ENCODE peak calls at places on chromosomes 7 and 10, in six cellular contexts. I is trophoblast cell, A is H9, S is IMR-90, Z is H1, V is mesenchymal stem cell. E is an unnamed sample.

GRCh38 chr10:58291538-58292174 is 22.7 kb downstream of the CISD1 start:
- DNase-seq in I (peak; percentile 17), A (no peak), S (peak; percentile 71), Z (no peak), V (peak; percentile 59), E (no peak)

GRCh38 chr10:68594405-68594804 is 34.3 kb downstream of the TET1 start:
- DNase-seq in I (peak; percentile 21), A (peak; percentile 16), S (peak; percentile 67), Z (no peak), V (peak; percentile 84), E (no peak)

GRCh38 chr10:10131984-10132383 is 885.7 kb upstream of the CELF2 start:
- DNase-seq in I (no peak), A (no peak), S (no peak), Z (no peak), V (peak; percentile 76), E (no peak)

GRCh38 chr10:48589266-48589665 is 15.6 kb downstream of the ARHGAP22 start:
- DNase-seq in I (no peak), A (no peak), S (peak; percentile 97), Z (no peak), V (peak; percentile 16), E (no peak)

GRCh38 chr10:78028438-78029293 is 649 bp downstream of the POLR3A start:
- DNase-seq in I (no peak), A (no peak), S (peak; percentile 57), Z (no peak), V (peak; percentile 75), E (peak; percentile 20)

GRCh38 chr10:132296671-132297443 is 10.9 kb downstream of the STK32C start:
- DNase-seq in I (no peak), A (peak; percentile 22), S (no peak), Z (no peak), V (no peak), E (no peak)

GRCh38 chr7:134667899-134668298 is 21.2 kb downstream of the BPGM start:
- DNase-seq in I (no peak), A (no peak), S (no peak), Z (no peak), V (no peak), E (no peak)

GRCh38 chr7:3068568-3068967 is 24.9 kb upstream of the CARD11 start:
- DNase-seq in I (no peak), A (no peak), S (no peak), Z (no peak), V (no peak), E (no peak)

GRCh38 chr7:30502470-30503251 is 2.0 kb downstream of the GGCT start:
- DNase-seq in I (no peak), A (no peak), S (no peak), Z (no peak), V (no peak), E (no peak)

GRCh38 chr10:90856964-90857634 is 740 bp downstream of the HTR7 start:
- DNase-seq in I (no peak), A (peak; percentile 41), S (no peak), Z (peak; percentile 67), V (peak; percentile 16), E (no peak)

GRCh38 chr10:101227765-101228681 is 1.2 kb downstream of the LBX1 start:
- DNase-seq in I (no peak), A (peak; percentile 74), S (no peak), Z (no peak), V (no peak), E (no peak)

GRCh38 chr10:18378766-18379165 is 238.5 kb downstream of the CACNB2 start:
- DNase-seq in I (no peak), A (no peak), S (no peak), Z (no peak), V (no peak), E (no peak)

GRCh38 chr7:47846117-47846836 is 102.0 kb downstream of the PKD1L1 start:
- DNase-seq in I (no peak), A (no peak), S (peak; percentile 49), Z (no peak), V (peak; percentile 72), E (no peak)

GRCh38 chr10:65611592-65611991 is 1314.2 kb upstream of the LRRTM3 start:
- DNase-seq in I (no peak), A (no peak), S (peak; percentile 64), Z (no peak), V (no peak), E (no peak)

GRCh38 chr7:77958436-77958835 is 159.9 kb downstream of the PHTF2 start:
- DNase-seq in I (no peak), A (no peak), S (no peak), Z (no peak), V (no peak), E (no peak)

GRCh38 chr10:119608316-119609155 is 11.8 kb upstream of the TIAL1 start:
- DNase-seq in I (peak; percentile 28), A (peak; percentile 55), S (peak; percentile 35), Z (peak; percentile 64), V (peak; percentile 37), E (no peak)

GRCh38 chr7:129295015-129295423 is 70.2 kb downstream of the AHCYL2 start:
- DNase-seq in I (peak; percentile 31), A (no peak), S (peak; percentile 58), Z (no peak), V (peak; percentile 57), E (no peak)

GRCh38 chr7:21128418-21128817 is 299.5 kb upstream of the SP4 start:
- DNase-seq in I (no peak), A (no peak), S (no peak), Z (no peak), V (no peak), E (no peak)

GRCh38 chr7:56079450-56080185 is 13.1 kb downstream of the PHKG1 start:
- DNase-seq in I (no peak), A (peak; percentile 65), S (peak; percentile 71), Z (peak; percentile 56), V (no peak), E (no peak)

GRCh38 chr7:27181176-27181520 is 3.9 kb downstream of the HOXA11 start:
- DNase-seq in I (no peak), A (no peak), S (no peak), Z (no peak), V (no peak), E (no peak)

GRCh38 chr7:144884913-144885312 is 49.1 kb upstream of the TPK1 start:
- DNase-seq in I (no peak), A (no peak), S (no peak), Z (no peak), V (no peak), E (no peak)
- H2AFZ ChIP-seq in I (no peak overlapping the region), A (no peak overlapping the region), S (no peak overlapping the region), Z (peak overlapping the region; percentile 73), V (no peak overlapping the region), E (no peak overlapping the region)

GRCh38 chr7:155543011-155543881 is 3.1 kb downstream of the CNPY1 start:
- DNase-seq in I (no peak), A (peak; percentile 43), S (peak; percentile 5), Z (no peak), V (no peak), E (no peak)

GRCh38 chr7:155540553-155540952 is 5.8 kb downstream of the CNPY1 start:
- DNase-seq in I (no peak), A (no peak), S (no peak), Z (no peak), V (no peak), E (no peak)

GRCh38 chr7:155543926-155544325 is 2.4 kb downstream of the CNPY1 start:
- DNase-seq in I (no peak), A (no peak), S (no peak), Z (no peak), V (no peak), E (no peak)

GRCh38 chr7:155544485-155544884 is 1.9 kb downstream of the CNPY1 start:
- DNase-seq in I (no peak), A (no peak), S (no peak), Z (no peak), V (no peak), E (no peak)

DNA sequence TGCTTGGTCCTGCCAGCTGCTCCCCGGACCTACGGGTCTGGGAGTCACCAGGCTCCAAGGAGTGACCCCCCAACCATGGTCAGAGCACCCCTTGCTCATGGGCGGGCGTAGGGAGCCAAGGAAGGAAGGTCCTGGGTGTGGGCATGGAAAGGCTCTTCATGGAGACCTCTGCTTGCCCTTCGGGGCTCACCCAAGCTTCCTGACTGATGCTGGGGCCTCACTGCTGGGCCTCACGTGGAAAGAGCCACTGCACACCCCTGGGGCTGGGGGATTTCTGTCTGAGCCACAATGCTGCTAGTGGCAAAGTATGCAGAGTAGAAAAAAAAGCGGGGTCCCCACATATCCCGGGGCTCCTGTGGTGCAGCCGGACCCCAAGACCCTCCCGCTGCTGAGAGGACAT is 4.1 kb downstream of the CNPY1 start:
- DNase-seq in I (no peak), A (no peak), S (no peak), Z (no peak), V (no peak), E (no peak)
- H4K91ac ChIP-seq in I (no peak overlapping the region), A (no peak overlapping the region), S (no peak overlapping the region), Z (no peak overlapping the region), V (no peak overlapping the region), E (no peak overlapping the region)

DNA sequence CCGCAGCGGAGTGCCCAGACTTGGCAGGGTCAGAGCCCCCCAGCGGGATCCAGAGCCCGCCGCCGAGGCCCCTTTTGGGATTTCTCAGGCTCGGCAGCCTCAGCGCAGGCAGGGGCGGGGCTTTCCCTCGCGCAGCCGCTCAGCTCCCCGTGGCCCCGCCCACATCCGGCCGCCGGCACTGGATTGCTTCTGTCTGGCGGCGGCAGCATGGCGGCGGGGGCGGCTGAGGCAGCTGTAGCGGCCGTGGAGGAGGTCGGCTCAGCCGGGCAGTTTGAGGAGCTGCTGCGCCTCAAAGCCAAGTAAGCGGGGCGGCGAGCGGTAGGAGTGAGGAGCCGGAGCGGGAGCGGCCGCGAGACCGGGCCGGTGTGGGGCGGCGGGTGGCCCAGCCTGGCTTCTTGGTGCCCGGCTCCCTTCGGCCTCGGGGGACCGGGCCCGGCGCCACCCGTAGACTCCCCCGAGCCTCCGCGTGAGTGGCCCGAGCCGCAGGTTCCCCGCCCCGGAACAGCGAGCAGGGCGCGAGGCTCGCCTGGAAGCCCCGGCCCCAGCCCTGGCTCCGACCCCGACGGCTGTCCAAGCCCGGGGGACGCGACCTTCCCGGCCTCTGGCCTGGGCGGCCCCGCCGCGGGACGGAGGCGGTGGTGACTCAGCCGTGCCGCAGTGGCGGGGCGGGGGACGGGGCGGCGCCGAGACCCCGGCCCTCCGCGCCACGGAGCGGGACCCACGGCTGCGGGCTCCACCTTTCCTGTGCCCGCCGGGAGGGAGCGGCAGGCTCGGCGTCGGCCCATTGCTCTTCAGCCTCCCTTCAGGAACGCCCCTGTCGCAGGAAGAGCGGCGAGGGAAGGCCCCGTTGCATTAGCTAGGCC is at the start of gene GLRX3:
- DNase-seq in I (peak; percentile 86), A (peak; percentile 90), S (peak; percentile 71), Z (peak; percentile 91), V (peak; percentile 87), E (peak; percentile 90)
- H4K8ac ChIP-seq in I (peak within 1 kb of the TSS; percentile 100), A (no peak within 1 kb of the TSS), S (peak within 1 kb of the TSS; percentile 84), Z (peak within 1 kb of the TSS; percentile 79), V (peak within 1 kb of the TSS; percentile 99), E (peak within 1 kb of the TSS; percentile 48)

DNA sequence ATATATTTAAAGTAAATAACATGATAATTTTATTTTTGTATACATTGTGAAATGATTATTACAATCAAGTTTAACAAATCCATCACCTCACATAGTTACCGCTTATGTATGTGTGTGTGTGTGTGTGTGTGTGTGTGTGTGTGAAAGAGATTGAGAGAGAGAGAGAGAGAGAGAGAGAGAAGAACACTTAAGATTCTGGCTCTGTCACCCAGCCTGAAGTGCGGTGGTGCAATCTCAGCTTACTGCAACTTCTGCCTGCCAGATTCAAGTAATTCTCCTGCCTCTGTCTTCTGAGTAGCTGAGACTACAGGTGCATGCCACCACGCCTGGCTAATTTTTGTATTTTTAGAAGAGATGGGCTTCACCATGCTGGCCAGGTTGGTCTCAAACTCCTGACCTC is 17.8 kb downstream of the LYZL1 start:
- DNase-seq in I (no peak), A (no peak), S (no peak), Z (no peak), V (no peak), E (no peak)
- H2AFZ ChIP-seq in I (no peak overlapping the region), A (no peak overlapping the region), S (no peak overlapping the region), Z (no peak overlapping the region), V (no peak overlapping the region), E (no peak overlapping the region)